ENCODE peak calls at places on chromosome 21, in six cellular contexts. U is KBM-7, Z is ELR, E is left cardiac atrium, Q is NCI-H524, O is lung microvascular endothelial cell. H is an unnamed sample.
A peak's percentile ranks its signal among the peaks of the same experiment; 100 is the strongest.

GRCh38 chr21:37536616-37537278 is 170.2 kb downstream of the DYRK1A start:
- DNase-seq in U (peak; percentile 96), Z (no peak), E (no peak), Q (no peak), O (no peak), H (no peak)

GRCh38 chr21:42493109-42494060 is 2.6 kb downstream of the RSPH1 start:
- DNase-seq in U (no peak), Z (no peak), E (no peak), Q (no peak), O (no peak), H (no peak)

GRCh38 chr21:36627242-36627641 is 71.7 kb upstream of the SIM2 start:
- DNase-seq in U (no peak), Z (peak; percentile 88), E (no peak), Q (no peak), O (peak; percentile 79), H (no peak)

GRCh38 chr21:35375115-35375514 is 326.0 kb upstream of the RUNX1 start:
- DNase-seq in U (no peak), Z (peak; percentile 92), E (no peak), Q (no peak), O (peak; percentile 92), H (no peak)

GRCh38 chr21:42552407-42553336 is 39.0 kb downstream of the SLC37A1 start:
- DNase-seq in U (no peak), Z (no peak), E (no peak), Q (no peak), O (no peak), H (no peak)

GRCh38 chr21:46156678-46157077 is 1.3 kb upstream of the FTCD start:
- DNase-seq in U (no peak), Z (no peak), E (no peak), Q (no peak), O (no peak), H (no peak)

GRCh38 chr21:45084121-45084520 is 9.7 kb downstream of the ADARB1 start:
- DNase-seq in U (no peak), Z (no peak), E (no peak), Q (no peak), O (no peak), H (no peak)

GRCh38 chr21:45542667-45543370 is 579 bp upstream of the SLC19A1 start:
- DNase-seq in U (no peak), Z (no peak), E (peak; percentile 40), Q (no peak), O (no peak), H (no peak)

GRCh38 chr21:26736449-26736848 is 108.8 kb downstream of the ADAMTS1 start:
- DNase-seq in U (no peak), Z (peak; percentile 51), E (no peak), Q (no peak), O (peak; percentile 4), H (peak; percentile 16)

GRCh38 chr21:45209685-45210284 is 77.9 kb downstream of the POFUT2 start:
- DNase-seq in U (peak; percentile 30), Z (no peak), E (no peak), Q (no peak), O (no peak), H (no peak)

GRCh38 chr21:43961382-43961909 is 50.7 kb upstream of the TRAPPC10 start:
- DNase-seq in U (no peak), Z (no peak), E (no peak), Q (no peak), O (no peak), H (no peak)

GRCh38 chr21:40334159-40334558 is 466.9 kb downstream of the PCP4 start:
- DNase-seq in U (no peak), Z (no peak), E (no peak), Q (no peak), O (no peak), H (no peak)

GRCh38 chr21:46065215-46065992 is 32.5 kb upstream of the COL6A2 start:
- DNase-seq in U (peak; percentile 78), Z (peak; percentile 55), E (peak; percentile 66), Q (peak; percentile 32), O (no peak), H (no peak)

GRCh38 chr21:27372381-27372780 is 405.5 kb upstream of the ADAMTS5 start:
- DNase-seq in U (no peak), Z (no peak), E (no peak), Q (no peak), O (no peak), H (no peak)

GRCh38 chr21:36092676-36093075 is 22.9 kb downstream of the CBR1 start:
- DNase-seq in U (no peak), Z (peak; percentile 20), E (no peak), Q (no peak), O (no peak), H (no peak)

GRCh38 chr21:36665806-36666205 is 33.1 kb upstream of the SIM2 start:
- DNase-seq in U (no peak), Z (no peak), E (no peak), Q (no peak), O (no peak), H (no peak)

GRCh38 chr21:26883768-26884167 is 38.6 kb upstream of the ADAMTS1 start:
- DNase-seq in U (no peak), Z (no peak), E (no peak), Q (no peak), O (no peak), H (peak; percentile 63)

GRCh38 chr21:35465750-35466149 is 416.6 kb upstream of the RUNX1 start:
- DNase-seq in U (no peak), Z (no peak), E (no peak), Q (no peak), O (no peak), H (no peak)

GRCh38 chr21:40863839-40864238 is 16.9 kb upstream of the DSCAM start:
- DNase-seq in U (no peak), Z (no peak), E (no peak), Q (no peak), O (no peak), H (no peak)

GRCh38 chr21:45539796-45540600 is 2.2 kb downstream of the SLC19A1 start:
- DNase-seq in U (no peak), Z (no peak), E (peak; percentile 19), Q (no peak), O (no peak), H (no peak)

H was measured in SK-MEL-5.